ENCODE peak calls at places on chromosomes 3 and 15, in seven cellular contexts. W is aorta; E is ovary; Q is OCI-LY7; A is Peyer's patch; I is CD8-positive, alpha-beta T cell; R is colonic mucosa. X is an unnamed sample.

GRCh38 chr3:141710888-141711616 is 27.0 kb upstream of the RNF7 start:
- DNase-seq in E (no peak), R (no peak), A (no peak), Q (no peak), W (no peak), I (no peak), X (no peak)

GRCh38 chr3:127182848-127183714 is 9.8 kb upstream of the PRR23E start:
- DNase-seq in W (no peak), I (no peak), A (no peak), R (peak; percentile 13), Q (no peak), E (no peak), X (peak; percentile 59)

GRCh38 chr15:58528197-58528870 is 96.5 kb downstream of the LIPC start:
- DNase-seq in Q (no peak), A (no peak), W (no peak), I (no peak), R (peak; percentile 71), E (no peak), X (no peak)

GRCh38 chr15:32718822-32719716 is 1.3 kb downstream of the GREM1 start:
- DNase-seq in A (peak; percentile 51), R (peak; percentile 26), I (no peak), E (no peak), Q (no peak), W (peak; percentile 78), X (no peak)

GRCh38 chr15:29805708-29806104 is 16.6 kb downstream of the TJP1 start:
- DNase-seq in A (no peak), I (no peak), Q (no peak), W (no peak), E (no peak), R (no peak), X (no peak)

GRCh38 chr3:114624047-114624445 is 330.2 kb downstream of the TIGIT start:
- DNase-seq in E (peak; percentile 55), W (no peak), A (no peak), Q (no peak), R (peak; percentile 24), I (no peak), X (no peak)

GRCh38 chr3:184336484-184337230 is 743 bp upstream of the FAM131A start:
- DNase-seq in W (no peak), A (no peak), I (no peak), R (no peak), Q (peak; percentile 17), E (no peak), X (no peak)

GRCh38 chr3:135100349-135100741 is 305.3 kb downstream of the EPHB1 start:
- DNase-seq in Q (no peak), R (no peak), E (no peak), I (no peak), A (no peak), W (no peak), X (no peak)

GRCh38 chr15:47027322-47027946 is 689.9 kb upstream of the SEMA6D start:
- DNase-seq in R (no peak), Q (no peak), A (no peak), E (no peak), I (no peak), W (no peak), X (no peak)

GRCh38 chr3:105944721-105945120 is 75.9 kb upstream of the CBLB start:
- DNase-seq in I (no peak), R (no peak), Q (no peak), W (no peak), E (no peak), A (no peak), X (no peak)
- H3K4me3 ChIP-seq in I (no peak overlapping the region), R (no peak overlapping the region), Q (no peak overlapping the region), W (no peak overlapping the region), E (no peak overlapping the region), A (no peak overlapping the region), X (no peak overlapping the region)

DNA sequence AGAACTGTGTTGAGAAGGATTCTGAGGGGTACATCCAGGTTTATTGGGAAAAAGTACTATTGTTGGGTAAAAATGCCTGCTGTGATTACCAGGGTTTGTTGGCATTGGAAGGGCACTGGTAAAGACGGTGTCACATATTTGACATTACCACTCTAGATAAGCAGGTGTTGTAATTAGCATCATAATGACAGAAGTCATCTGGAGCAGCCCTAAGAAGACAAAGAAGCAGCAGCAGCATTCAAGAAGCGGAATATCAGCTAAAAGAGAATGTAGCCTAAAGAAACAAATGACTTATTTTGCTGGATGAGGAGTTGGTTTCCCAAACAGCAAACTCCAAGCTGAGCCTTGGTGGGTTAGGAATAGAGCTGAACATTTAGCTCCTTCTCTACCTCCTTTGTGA is 30.5 kb upstream of the ZFAND6 start:
- DNase-seq in W (no peak), Q (no peak), A (no peak), I (no peak), E (no peak), R (no peak), X (no peak)
- H3K4me1 ChIP-seq in W (no peaks in the 10 kb centered on the region), Q (peaks cover 20% of the 10 kb centered on the region), A (peaks cover 12% of the 10 kb centered on the region), I (peaks cover 9% of the 10 kb centered on the region), E (peaks cover 2% of the 10 kb centered on the region), R (no peaks in the 10 kb centered on the region), X (peaks cover 25% of the 10 kb centered on the region)

DNA sequence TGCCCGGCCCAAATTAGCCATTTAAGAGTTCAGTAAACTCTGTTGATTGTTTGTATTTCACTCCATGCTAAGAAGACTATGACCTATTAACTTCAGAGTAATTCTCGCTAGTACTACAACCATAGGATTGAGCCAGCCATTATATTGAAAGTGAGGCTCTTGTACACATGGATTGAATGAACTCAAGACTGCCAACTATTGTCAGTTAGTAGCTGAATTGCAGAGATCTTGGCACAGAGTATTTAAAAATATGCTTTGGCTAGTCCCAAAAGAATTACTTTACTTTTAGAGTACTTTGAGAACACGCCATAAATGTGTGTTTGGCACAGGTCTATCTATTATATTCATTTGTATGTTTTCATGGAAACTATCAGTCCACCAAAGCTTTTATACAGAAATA is 226.7 kb upstream of the DCBLD2 start:
- DNase-seq in Q (no peak), W (no peak), R (no peak), I (no peak), E (no peak), A (no peak), X (no peak)
- H3K4me3 ChIP-seq in Q (no peak overlapping the region), W (no peak overlapping the region), R (no peak overlapping the region), I (no peak overlapping the region), E (no peak overlapping the region), A (no peak overlapping the region), X (no peak overlapping the region)

GRCh38 chr15:66760968-66761722 is 59.1 kb downstream of the SMAD6 start:
- DNase-seq in A (peak; percentile 54), I (no peak), W (peak; percentile 72), E (no peak), Q (no peak), R (no peak), X (peak; percentile 59)
- H3K4me1 ChIP-seq in A (peaks cover 14% of the 10 kb centered on the region), I (no peaks in the 10 kb centered on the region), W (peaks cover 7% of the 10 kb centered on the region), E (peaks cover 44% of the 10 kb centered on the region), Q (no peaks in the 10 kb centered on the region), R (peaks cover 14% of the 10 kb centered on the region), X (peaks cover 51% of the 10 kb centered on the region)

DNA sequence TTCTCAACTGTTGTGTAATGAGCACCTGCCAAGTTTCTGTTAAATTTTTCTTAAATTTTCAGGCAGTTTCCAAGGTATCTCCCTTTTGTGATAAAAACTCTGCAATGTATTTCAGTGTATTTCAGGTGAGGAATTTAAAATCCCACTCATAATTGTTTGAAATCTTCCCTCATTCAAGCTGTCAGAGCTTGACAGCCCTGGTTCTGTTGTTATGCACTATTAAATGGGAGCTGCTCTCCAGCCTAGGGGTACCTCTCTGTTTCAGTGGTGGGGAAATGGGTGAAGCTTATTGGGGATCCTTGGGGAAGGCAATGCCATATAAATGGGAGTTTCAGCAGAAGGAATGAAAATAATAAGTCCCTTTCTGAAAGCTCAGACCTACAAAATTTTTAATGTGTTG is 178.0 kb upstream of the TMCO5A start:
- DNase-seq in E (no peak), I (no peak), A (no peak), R (no peak), Q (no peak), W (no peak), X (no peak)
- H3K4me3 ChIP-seq in E (no peak overlapping the region), I (no peak overlapping the region), A (no peak overlapping the region), R (no peak overlapping the region), Q (no peak overlapping the region), W (no peak overlapping the region), X (no peak overlapping the region)

GRCh38 chr3:129952956-129953355 is 21.6 kb upstream of the TRH start:
- DNase-seq in W (no peak), E (no peak), I (no peak), R (no peak), A (no peak), Q (no peak), X (no peak)

GRCh38 chr3:129947916-129948315 is 26.6 kb upstream of the TRH start:
- DNase-seq in I (no peak), Q (no peak), R (no peak), A (no peak), W (peak; percentile 8), E (no peak), X (peak; percentile 35)

GRCh38 chr3:129944709-129945108 is 29.8 kb upstream of the TRH start:
- DNase-seq in A (no peak), E (no peak), Q (no peak), R (no peak), I (no peak), W (peak; percentile 46), X (peak; percentile 51)

GRCh38 chr3:129954509-129954908 is 20.0 kb upstream of the TRH start:
- DNase-seq in I (no peak), Q (peak; percentile 27), E (no peak), R (no peak), A (no peak), W (no peak), X (no peak)

GRCh38 chr3:129950318-129951046 is 24.0 kb upstream of the TRH start:
- DNase-seq in E (no peak), A (no peak), Q (peak; percentile 45), I (no peak), W (peak; percentile 3), R (no peak), X (no peak)
- H3K4me1 ChIP-seq in E (no peaks in the 10 kb centered on the region), A (no peaks in the 10 kb centered on the region), Q (peaks cover 17% of the 10 kb centered on the region), I (no peaks in the 10 kb centered on the region), W (no peaks in the 10 kb centered on the region), R (no peaks in the 10 kb centered on the region), X (peaks cover 23% of the 10 kb centered on the region)

X was measured in spleen.